ENCODE peak calls at places on chromosomes 4 and X, in nine cellular contexts. T, K, N, P, Q, H, U, Y and G are unnamed samples.

GRCh38 chr4:1721003-1721665 is at the start of the genes TACC3 and TMEM129:
- DNase-seq in T (peak; percentile 92), K (peak; percentile 96), N (peak; percentile 96), P (no peak), Q (peak; percentile 59), H (peak; percentile 82), U (peak; percentile 93), Y (peak; percentile 99), G (peak; percentile 91)

GRCh38 chr4:87896020-87896621 is 63.4 kb downstream of the MEPE start:
- DNase-seq in T (peak; percentile 85), K (peak; percentile 38), N (no peak), P (peak; percentile 14), Q (no peak), H (peak; percentile 1), U (peak; percentile 91), Y (no peak), G (no peak)

GRCh38 chr4:11565899-11566298 is 137.2 kb upstream of the HS3ST1 start:
- DNase-seq in T (no peak), K (no peak), N (no peak), P (no peak), Q (no peak), H (no peak), U (no peak), Y (no peak), G (no peak)

GRCh38 chr4:121712001-121712655 is 15.3 kb upstream of the ANXA5 start:
- DNase-seq in T (peak; percentile 40), K (no peak), N (no peak), P (no peak), Q (no peak), H (no peak), U (no peak), Y (no peak), G (no peak)

GRCh38 chr4:162894387-162894786 is 272.3 kb downstream of the NAF1 start:
- DNase-seq in T (no peak), K (no peak), N (no peak), P (no peak), Q (no peak), H (no peak), U (no peak), Y (no peak), G (no peak)

GRCh38 chrX:21985332-21985777 is 44.8 kb downstream of the SMS start:
- DNase-seq in T (peak; percentile 77), K (peak; percentile 54), N (peak; percentile 69), P (no peak), Q (peak; percentile 51), H (peak; percentile 67), U (peak; percentile 86), Y (peak; percentile 66), G (no peak)

GRCh38 chr4:125676583-125676982 is 361.8 kb downstream of the FAT4 start:
- DNase-seq in T (no peak), K (no peak), N (no peak), P (no peak), Q (no peak), H (no peak), U (no peak), Y (no peak), G (no peak)

GRCh38 chr4:77007358-77008230 is 58.0 kb downstream of the SEPTIN11 start:
- DNase-seq in T (peak; percentile 78), K (peak; percentile 59), N (no peak), P (no peak), Q (no peak), H (peak; percentile 76), U (peak; percentile 91), Y (peak; percentile 29), G (no peak)

GRCh38 chrX:132594129-132594528 is 105.3 kb upstream of the MBNL3 start:
- DNase-seq in T (no peak), K (no peak), N (no peak), P (no peak), Q (no peak), H (no peak), U (no peak), Y (no peak), G (no peak)

GRCh38 chrX:30373951-30374350 is 64.8 kb upstream of the NR0B1 start:
- DNase-seq in T (no peak), K (no peak), N (no peak), P (no peak), Q (no peak), H (no peak), U (no peak), Y (no peak), G (no peak)

GRCh38 chr4:98113005-98113404 is 30.3 kb downstream of the STPG2 start:
- DNase-seq in T (peak; percentile 33), K (no peak), N (no peak), P (no peak), Q (no peak), H (peak; percentile 17), U (peak; percentile 65), Y (no peak), G (no peak)

GRCh38 chrX:67538383-67538782 is 5.4 kb upstream of the AR start:
- DNase-seq in T (no peak), K (no peak), N (no peak), P (no peak), Q (no peak), H (no peak), U (no peak), Y (no peak), G (no peak)

GRCh38 chrX:115449742-115450141 is 111.2 kb upstream of the PLS3 start:
- DNase-seq in T (peak; percentile 43), K (peak; percentile 47), N (peak; percentile 69), P (peak; percentile 4), Q (no peak), H (no peak), U (peak; percentile 84), Y (no peak), G (no peak)

GRCh38 chr4:145805490-145805889 is 125.5 kb downstream of the C4orf51 start:
- DNase-seq in T (peak; percentile 34), K (no peak), N (no peak), P (no peak), Q (no peak), H (no peak), U (peak; percentile 84), Y (no peak), G (no peak)

GRCh38 chr4:39942507-39942906 is 35.2 kb downstream of the PDS5A start:
- DNase-seq in T (no peak), K (no peak), N (no peak), P (no peak), Q (no peak), H (no peak), U (no peak), Y (no peak), G (no peak)

DNA sequence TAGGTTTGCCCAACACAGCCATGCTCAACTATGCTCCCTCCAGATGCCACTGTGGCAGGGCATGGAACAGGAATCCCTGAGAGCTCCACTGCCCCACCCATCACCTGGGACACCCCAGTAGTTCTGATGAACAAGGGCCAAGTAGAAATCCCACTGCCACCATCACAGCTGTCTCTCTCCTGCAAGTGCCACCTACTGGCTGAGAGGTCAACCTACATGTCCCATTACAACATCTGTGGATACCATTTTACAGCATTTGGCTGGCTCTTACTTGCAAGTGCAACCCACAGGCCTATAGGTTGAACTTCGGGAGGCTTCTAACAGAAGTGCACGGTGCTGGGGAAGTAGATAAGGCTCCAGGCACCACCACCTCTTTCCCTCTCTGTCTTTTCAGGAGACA is 142.5 kb downstream of the CXXC4 start:
- DNase-seq in T (no peak), K (no peak), N (no peak), P (no peak), Q (no peak), H (no peak), U (no peak), Y (no peak), G (no peak)
- TF ChIP-seq CTCF in T (peak; percentile 10), K (no peak), N (no peak), P (no peak), Q (no peak), H (no peak), U (no peak), Y (no peak), G (no peak)

GRCh38 chr4:170591076-170591475 is 501.3 kb upstream of the AADAT start:
- DNase-seq in T (no peak), K (no peak), N (no peak), P (no peak), Q (no peak), H (no peak), U (peak; percentile 31), Y (no peak), G (no peak)

GRCh38 chr4:170589597-170590191 is 499.9 kb upstream of the AADAT start:
- DNase-seq in T (peak; percentile 25), K (no peak), N (no peak), P (no peak), Q (no peak), H (no peak), U (peak; percentile 73), Y (peak; percentile 17), G (no peak)
- TF ChIP-seq CTCF in T (peak; percentile 15), K (no peak), N (peak; percentile 39), P (peak; percentile 6), Q (peak; percentile 24), H (no peak), U (peak; percentile 46), Y (peak; percentile 18), G (peak; percentile 48)

DNA sequence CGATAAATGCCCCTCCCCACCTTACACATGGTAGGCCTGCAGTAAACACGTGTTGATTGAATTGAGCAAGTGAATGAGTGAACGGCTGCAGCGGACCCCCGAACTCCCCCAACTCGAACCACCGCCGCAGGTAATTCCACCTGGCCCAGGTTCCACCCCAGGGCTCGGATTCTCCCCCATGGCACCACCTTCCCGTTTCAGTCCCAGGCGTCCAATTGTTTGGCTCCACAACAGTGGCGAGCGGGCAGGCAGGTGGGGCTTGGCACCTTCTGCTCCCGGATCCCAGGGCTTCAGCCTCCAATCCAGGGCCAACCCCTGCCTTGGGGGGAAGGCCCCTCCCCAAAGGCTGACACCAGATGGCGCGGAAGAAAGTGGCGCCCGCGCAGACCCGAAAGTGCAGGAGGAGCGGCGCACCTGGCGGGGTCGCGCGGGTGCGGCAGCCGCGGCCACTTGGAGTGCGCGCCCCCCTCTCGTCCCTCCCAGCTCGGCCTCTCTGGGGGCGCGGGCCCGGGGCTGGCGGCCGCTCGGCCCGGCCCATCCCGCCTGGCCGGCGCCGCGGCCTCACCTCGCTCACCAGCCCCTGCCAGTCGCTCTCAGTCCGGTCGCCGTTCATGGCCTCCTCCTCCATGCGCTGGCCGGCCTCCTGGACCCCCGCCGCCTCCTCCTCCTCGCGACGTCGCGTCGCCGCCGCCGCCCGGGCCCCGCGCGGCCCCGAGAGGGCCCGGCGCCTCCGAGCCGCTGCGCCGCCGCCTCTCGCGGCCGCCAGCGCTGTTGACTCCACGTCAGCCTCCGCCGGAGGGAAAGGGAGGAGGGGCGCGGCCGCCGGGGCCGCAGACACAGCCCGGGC is at the start of gene CCDC149:
- DNase-seq in T (peak; percentile 52), K (peak; percentile 88), N (peak; percentile 81), P (no peak), Q (no peak), H (peak; percentile 34), U (peak; percentile 60), Y (peak; percentile 39), G (peak; percentile 71)
- TF ChIP-seq CTCF in T (no peak), K (no peak), N (no peak), P (peak; percentile 9), Q (no peak), H (peak; percentile 1), U (no peak), Y (no peak), G (no peak)

DNA sequence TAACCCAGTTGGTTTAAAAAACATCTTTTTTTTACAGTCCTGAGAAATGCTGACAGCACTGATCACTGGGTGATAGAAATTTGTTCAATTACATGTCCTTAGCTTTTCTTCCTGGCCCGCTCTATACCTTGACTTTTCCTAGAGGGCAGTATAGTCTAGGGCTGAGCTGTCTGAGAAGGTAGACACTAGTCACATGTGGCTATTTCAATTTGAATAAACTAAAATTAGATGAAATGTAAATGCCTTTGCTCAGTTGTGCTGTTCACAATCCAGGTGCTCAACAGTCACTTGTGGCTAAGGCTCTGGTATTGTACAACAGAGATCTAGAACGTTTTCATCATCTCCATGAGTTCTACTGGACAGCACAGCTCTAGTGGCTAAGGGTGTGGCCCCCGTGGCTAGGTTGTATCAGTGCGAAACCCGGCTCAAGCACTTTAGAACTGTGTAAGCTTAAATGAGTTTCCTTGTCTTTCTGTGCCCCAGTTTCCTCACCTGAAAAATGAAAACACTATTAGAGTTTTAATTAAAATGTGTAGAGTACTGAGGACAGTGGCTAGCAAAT is 111.6 kb upstream of the WDR17 start:
- DNase-seq in T (no peak), K (no peak), N (no peak), P (no peak), Q (no peak), H (no peak), U (peak; percentile 5), Y (peak; percentile 27), G (no peak)
- TF ChIP-seq CTCF in T (peak; percentile 31), K (no peak), N (no peak), P (no peak), Q (no peak), H (peak; percentile 18), U (peak; percentile 16), Y (peak; percentile 31), G (no peak)